ENCODE peak calls at places on chromosomes 1 and 21, in six cellular contexts. One of them, this sample, is unnamed.

GRCh38 chr1:109770331-109771095 is 6.8 kb upstream of the EPS8L3 start:
- DNase-seq in neural crest cell: no peak
- DNase-seq in OCI-LY7: no peak
- DNase-seq in endothelial cell: no peak
- DNase-seq in HCT116: no peak
- DNase-seq in breast epithelium: peak
- DNase-seq in this sample: no peak

GRCh38 chr1:211724711-211725196 is 49.3 kb upstream of the NEK2 start:
- DNase-seq in HCT116: no peak
- DNase-seq in breast epithelium: no peak
- DNase-seq in OCI-LY7: no peak
- DNase-seq in endothelial cell: no peak
- DNase-seq in neural crest cell: no peak
- DNase-seq in this sample: no peak

GRCh38 chr1:56806804-56807203 is 12.4 kb downstream of the FYB2 start:
- DNase-seq in HCT116: no peak
- DNase-seq in neural crest cell: no peak
- DNase-seq in OCI-LY7: no peak
- DNase-seq in breast epithelium: no peak
- DNase-seq in endothelial cell: no peak
- DNase-seq in this sample: no peak

GRCh38 chr1:210687582-210688279 is 359.0 kb downstream of the HHAT start:
- DNase-seq in endothelial cell: no peak
- DNase-seq in neural crest cell: no peak
- DNase-seq in OCI-LY7: no peak
- DNase-seq in breast epithelium: no peak
- DNase-seq in HCT116: no peak
- DNase-seq in this sample: no peak

GRCh38 chr1:19363526-19364152 is 51.5 kb downstream of the SLC66A1 start:
- DNase-seq in endothelial cell: no peak
- DNase-seq in OCI-LY7: no peak
- DNase-seq in neural crest cell: no peak
- DNase-seq in HCT116: no peak
- DNase-seq in breast epithelium: no peak
- DNase-seq in this sample: no peak

GRCh38 chr1:8384088-8384487 is 66.2 kb downstream of the SLC45A1 start:
- DNase-seq in breast epithelium: no peak
- DNase-seq in OCI-LY7: no peak
- DNase-seq in endothelial cell: no peak
- DNase-seq in neural crest cell: no peak
- DNase-seq in HCT116: no peak
- DNase-seq in this sample: no peak

GRCh38 chr1:189609206-189609605 is 868.5 kb downstream of the BRINP3 start:
- DNase-seq in HCT116: no peak
- DNase-seq in OCI-LY7: no peak
- DNase-seq in endothelial cell: no peak
- DNase-seq in breast epithelium: no peak
- DNase-seq in neural crest cell: no peak
- DNase-seq in this sample: no peak

GRCh38 chr1:15916417-15916816 is 59.5 kb downstream of the ZBTB17 start:
- DNase-seq in HCT116: no peak
- DNase-seq in endothelial cell: no peak
- DNase-seq in neural crest cell: no peak
- DNase-seq in OCI-LY7: no peak
- DNase-seq in breast epithelium: no peak
- DNase-seq in this sample: no peak

GRCh38 chr1:183600136-183600535 is 9.9 kb upstream of the NCF2 start:
- DNase-seq in OCI-LY7: no peak
- DNase-seq in breast epithelium: no peak
- DNase-seq in neural crest cell: no peak
- DNase-seq in HCT116: no peak
- DNase-seq in endothelial cell: no peak
- DNase-seq in this sample: no peak

GRCh38 chr1:32241011-32241763 is 5.8 kb upstream of the FAM167B start:
- DNase-seq in OCI-LY7: no peak
- DNase-seq in endothelial cell: peak
- DNase-seq in breast epithelium: peak
- DNase-seq in neural crest cell: peak
- DNase-seq in HCT116: no peak
- DNase-seq in this sample: peak

GRCh38 chr1:214439352-214440119 is 111.9 kb downstream of the PTPN14 start:
- DNase-seq in breast epithelium: no peak
- DNase-seq in endothelial cell: no peak
- DNase-seq in neural crest cell: no peak
- DNase-seq in HCT116: peak
- DNase-seq in OCI-LY7: no peak
- DNase-seq in this sample: no peak

GRCh38 chr1:26094677-26095383 is 16.8 kb upstream of the PDIK1L start:
- DNase-seq in breast epithelium: no peak
- DNase-seq in HCT116: no peak
- DNase-seq in OCI-LY7: no peak
- DNase-seq in neural crest cell: peak
- DNase-seq in endothelial cell: peak
- DNase-seq in this sample: no peak

GRCh38 chr1:169680377-169681019 is 30.9 kb downstream of the SELL start:
- DNase-seq in OCI-LY7: peak
- DNase-seq in endothelial cell: no peak
- DNase-seq in neural crest cell: no peak
- DNase-seq in HCT116: no peak
- DNase-seq in breast epithelium: no peak
- DNase-seq in this sample: no peak

GRCh38 chr1:197787056-197787455 is 11.8 kb upstream of the DENND1B start:
- DNase-seq in OCI-LY7: no peak
- DNase-seq in HCT116: no peak
- DNase-seq in neural crest cell: no peak
- DNase-seq in endothelial cell: no peak
- DNase-seq in breast epithelium: no peak
- DNase-seq in this sample: no peak

GRCh38 chr1:179586107-179586823 is 5.4 kb upstream of the TDRD5 start:
- DNase-seq in HCT116: no peak
- DNase-seq in endothelial cell: peak
- DNase-seq in breast epithelium: peak
- DNase-seq in OCI-LY7: no peak
- DNase-seq in neural crest cell: peak
- DNase-seq in this sample: peak

GRCh38 chr1:33908344-33908956 is 44.6 kb downstream of the HMGB4 start:
- DNase-seq in OCI-LY7: no peak
- DNase-seq in breast epithelium: no peak
- DNase-seq in endothelial cell: no peak
- DNase-seq in HCT116: no peak
- DNase-seq in neural crest cell: no peak
- DNase-seq in this sample: no peak

GRCh38 chr1:180842890-180843289 is 69.8 kb upstream of the KIAA1614 start:
- DNase-seq in endothelial cell: no peak
- DNase-seq in OCI-LY7: no peak
- DNase-seq in HCT116: no peak
- DNase-seq in neural crest cell: no peak
- DNase-seq in breast epithelium: no peak
- DNase-seq in this sample: peak

GRCh38 chr1:243731301-243731891 is 118.6 kb downstream of the AKT3 start:
- DNase-seq in HCT116: no peak
- DNase-seq in neural crest cell: no peak
- DNase-seq in breast epithelium: no peak
- DNase-seq in endothelial cell: no peak
- DNase-seq in OCI-LY7: no peak
- DNase-seq in this sample: peak

GRCh38 chr1:154819628-154820590 is 50.2 kb downstream of the KCNN3 start:
- DNase-seq in endothelial cell: peak
- DNase-seq in breast epithelium: no peak
- DNase-seq in neural crest cell: no peak
- DNase-seq in OCI-LY7: peak
- DNase-seq in HCT116: peak
- DNase-seq in this sample: no peak

GRCh38 chr1:47511825-47512224 is 74.0 kb downstream of the FOXD2 start:
- DNase-seq in breast epithelium: no peak
- DNase-seq in HCT116: no peak
- DNase-seq in OCI-LY7: no peak
- DNase-seq in endothelial cell: no peak
- DNase-seq in neural crest cell: no peak
- DNase-seq in this sample: no peak

GRCh38 chr1:26710811-26711210 is 15.0 kb downstream of the ARID1A start:
- DNase-seq in endothelial cell: no peak
- DNase-seq in HCT116: no peak
- DNase-seq in OCI-LY7: no peak
- DNase-seq in breast epithelium: no peak
- DNase-seq in neural crest cell: no peak
- DNase-seq in this sample: no peak

GRCh38 chr1:175725684-175726083 is 17.7 kb downstream of the TNR start:
- DNase-seq in OCI-LY7: peak
- DNase-seq in neural crest cell: peak
- DNase-seq in endothelial cell: peak
- DNase-seq in HCT116: no peak
- DNase-seq in breast epithelium: no peak
- DNase-seq in this sample: no peak

GRCh38 chr21:44695176-44695575 is 1.8 kb upstream of the KRTAP10-12 start:
- DNase-seq in endothelial cell: no peak
- DNase-seq in OCI-LY7: no peak
- DNase-seq in breast epithelium: no peak
- DNase-seq in neural crest cell: no peak
- DNase-seq in HCT116: no peak
- DNase-seq in this sample: no peak

This sample was measured in NCI-H1092 treated with DMSO at 0.1 percent for 48 hours.